ENCODE peak calls at places on chromosomes 7 and 10, in eight cellular contexts. One of them, this sample, is unnamed.

GRCh38 chr7:106039486-106040060 is 72.5 kb downstream of the SYPL1 start:
- DNase-seq in stromal cell of bone marrow: peak
- DNase-seq in CD4-positive, alpha-beta memory T cell: no peak
- DNase-seq in GOT3: no peak
- DNase-seq in fibroblast of lung: peak
- DNase-seq in GM12865: no peak
- DNase-seq in NCI-H1436: no peak
- DNase-seq in right cardiac atrium: peak
- DNase-seq in this sample: no peak

GRCh38 chr7:45921699-45922519 is 837 bp upstream of the IGFBP3 start:
- DNase-seq in CD4-positive, alpha-beta memory T cell: no peak
- DNase-seq in fibroblast of lung: peak
- DNase-seq in stromal cell of bone marrow: peak
- DNase-seq in NCI-H1436: no peak
- DNase-seq in GM12865: peak
- DNase-seq in right cardiac atrium: peak
- DNase-seq in GOT3: no peak
- DNase-seq in this sample: peak

GRCh38 chr10:11555556-11555955 is 55.9 kb downstream of the USP6NL start:
- DNase-seq in NCI-H1436: no peak
- DNase-seq in right cardiac atrium: no peak
- DNase-seq in GOT3: no peak
- DNase-seq in GM12865: peak
- DNase-seq in stromal cell of bone marrow: no peak
- DNase-seq in fibroblast of lung: no peak
- DNase-seq in CD4-positive, alpha-beta memory T cell: no peak
- DNase-seq in this sample: no peak

GRCh38 chr7:22640269-22640668 is 86.7 kb upstream of the IL6 start:
- DNase-seq in right cardiac atrium: no peak
- DNase-seq in NCI-H1436: no peak
- DNase-seq in GOT3: no peak
- DNase-seq in stromal cell of bone marrow: no peak
- DNase-seq in fibroblast of lung: no peak
- DNase-seq in GM12865: peak
- DNase-seq in CD4-positive, alpha-beta memory T cell: no peak
- DNase-seq in this sample: no peak

GRCh38 chr7:23074443-23075244 is 30.9 kb upstream of the KLHL7 start:
- DNase-seq in GM12865: no peak
- DNase-seq in right cardiac atrium: no peak
- DNase-seq in stromal cell of bone marrow: no peak
- DNase-seq in NCI-H1436: no peak
- DNase-seq in GOT3: no peak
- DNase-seq in fibroblast of lung: no peak
- DNase-seq in CD4-positive, alpha-beta memory T cell: no peak
- DNase-seq in this sample: no peak

GRCh38 chr7:107047902-107048782 is 3.6 kb downstream of the PRKAR2B start:
- DNase-seq in CD4-positive, alpha-beta memory T cell: no peak
- DNase-seq in GM12865: no peak
- DNase-seq in NCI-H1436: no peak
- DNase-seq in right cardiac atrium: no peak
- DNase-seq in GOT3: no peak
- DNase-seq in fibroblast of lung: no peak
- DNase-seq in stromal cell of bone marrow: no peak
- DNase-seq in this sample: no peak

GRCh38 chr10:98516352-98516751 is 69.6 kb upstream of the HPS1 start:
- DNase-seq in NCI-H1436: no peak
- DNase-seq in right cardiac atrium: no peak
- DNase-seq in GM12865: no peak
- DNase-seq in stromal cell of bone marrow: no peak
- DNase-seq in GOT3: no peak
- DNase-seq in CD4-positive, alpha-beta memory T cell: no peak
- DNase-seq in fibroblast of lung: no peak
- DNase-seq in this sample: no peak

GRCh38 chr7:2813350-2814185 is 30.5 kb downstream of the GNA12 start:
- DNase-seq in CD4-positive, alpha-beta memory T cell: no peak
- DNase-seq in GOT3: no peak
- DNase-seq in NCI-H1436: no peak
- DNase-seq in stromal cell of bone marrow: no peak
- DNase-seq in fibroblast of lung: no peak
- DNase-seq in right cardiac atrium: no peak
- DNase-seq in GM12865: no peak
- DNase-seq in this sample: no peak

GRCh38 chr10:84224411-84225028 is 824 bp downstream of the LRIT2 start:
- DNase-seq in GOT3: no peak
- DNase-seq in fibroblast of lung: no peak
- DNase-seq in CD4-positive, alpha-beta memory T cell: no peak
- DNase-seq in stromal cell of bone marrow: no peak
- DNase-seq in GM12865: no peak
- DNase-seq in right cardiac atrium: no peak
- DNase-seq in NCI-H1436: no peak
- DNase-seq in this sample: no peak

GRCh38 chr10:123170961-123171360 is 16.8 kb downstream of the BUB3 start:
- DNase-seq in fibroblast of lung: no peak
- DNase-seq in CD4-positive, alpha-beta memory T cell: no peak
- DNase-seq in stromal cell of bone marrow: no peak
- DNase-seq in GOT3: no peak
- DNase-seq in GM12865: no peak
- DNase-seq in NCI-H1436: no peak
- DNase-seq in right cardiac atrium: no peak
- DNase-seq in this sample: no peak

GRCh38 chr7:108261560-108262255 is 131.5 kb upstream of the LAMB4 start:
- DNase-seq in GM12865: no peak
- DNase-seq in fibroblast of lung: no peak
- DNase-seq in NCI-H1436: peak
- DNase-seq in right cardiac atrium: no peak
- DNase-seq in stromal cell of bone marrow: no peak
- DNase-seq in CD4-positive, alpha-beta memory T cell: no peak
- DNase-seq in GOT3: no peak
- DNase-seq in this sample: no peak

GRCh38 chr7:116423499-116423898 is 76.0 kb upstream of the CAV2 start:
- DNase-seq in stromal cell of bone marrow: no peak
- DNase-seq in fibroblast of lung: no peak
- DNase-seq in CD4-positive, alpha-beta memory T cell: no peak
- DNase-seq in GOT3: no peak
- DNase-seq in GM12865: no peak
- DNase-seq in NCI-H1436: no peak
- DNase-seq in right cardiac atrium: no peak
- DNase-seq in this sample: no peak

GRCh38 chr7:151756076-151756731 is 120.7 kb downstream of the PRKAG2 start:
- DNase-seq in right cardiac atrium: no peak
- DNase-seq in GM12865: peak
- DNase-seq in CD4-positive, alpha-beta memory T cell: peak
- DNase-seq in GOT3: no peak
- DNase-seq in stromal cell of bone marrow: no peak
- DNase-seq in fibroblast of lung: peak
- DNase-seq in NCI-H1436: no peak
- DNase-seq in this sample: no peak

GRCh38 chr7:68613405-68613804 is 984.9 kb upstream of the AUTS2 start:
- DNase-seq in NCI-H1436: no peak
- DNase-seq in right cardiac atrium: no peak
- DNase-seq in GM12865: no peak
- DNase-seq in CD4-positive, alpha-beta memory T cell: no peak
- DNase-seq in fibroblast of lung: no peak
- DNase-seq in GOT3: no peak
- DNase-seq in stromal cell of bone marrow: no peak
- DNase-seq in this sample: no peak

GRCh38 chr7:32070406-32071360 is at the start of gene PDE1C:
- DNase-seq in GOT3: no peak
- DNase-seq in CD4-positive, alpha-beta memory T cell: no peak
- DNase-seq in stromal cell of bone marrow: no peak
- DNase-seq in NCI-H1436: no peak
- DNase-seq in GM12865: no peak
- DNase-seq in right cardiac atrium: peak
- DNase-seq in fibroblast of lung: no peak
- DNase-seq in this sample: peak

GRCh38 chr10:99875473-99875872 is 93.0 kb downstream of the ABCC2 start:
- DNase-seq in NCI-H1436: no peak
- DNase-seq in fibroblast of lung: peak
- DNase-seq in stromal cell of bone marrow: no peak
- DNase-seq in GM12865: no peak
- DNase-seq in CD4-positive, alpha-beta memory T cell: no peak
- DNase-seq in right cardiac atrium: no peak
- DNase-seq in GOT3: no peak
- DNase-seq in this sample: no peak

GRCh38 chr7:3805151-3805550 is 504.1 kb downstream of the SDK1 start:
- DNase-seq in CD4-positive, alpha-beta memory T cell: no peak
- DNase-seq in fibroblast of lung: peak
- DNase-seq in stromal cell of bone marrow: no peak
- DNase-seq in GOT3: no peak
- DNase-seq in right cardiac atrium: no peak
- DNase-seq in GM12865: no peak
- DNase-seq in NCI-H1436: no peak
- DNase-seq in this sample: no peak

GRCh38 chr7:112873831-112874553 is 83.8 kb upstream of the TMEM168 start:
- DNase-seq in CD4-positive, alpha-beta memory T cell: no peak
- DNase-seq in GOT3: no peak
- DNase-seq in NCI-H1436: no peak
- DNase-seq in stromal cell of bone marrow: no peak
- DNase-seq in fibroblast of lung: no peak
- DNase-seq in GM12865: peak
- DNase-seq in right cardiac atrium: no peak
- DNase-seq in this sample: no peak

GRCh38 chr7:130741336-130741995 is 7.5 kb upstream of the KLF14 start:
- DNase-seq in stromal cell of bone marrow: no peak
- DNase-seq in fibroblast of lung: no peak
- DNase-seq in NCI-H1436: no peak
- DNase-seq in right cardiac atrium: no peak
- DNase-seq in CD4-positive, alpha-beta memory T cell: no peak
- DNase-seq in GOT3: no peak
- DNase-seq in GM12865: no peak
- DNase-seq in this sample: no peak

GRCh38 chr10:59033622-59034021 is 142.8 kb upstream of the PHYHIPL start:
- DNase-seq in CD4-positive, alpha-beta memory T cell: no peak
- DNase-seq in GM12865: peak
- DNase-seq in fibroblast of lung: no peak
- DNase-seq in GOT3: no peak
- DNase-seq in stromal cell of bone marrow: no peak
- DNase-seq in NCI-H1436: no peak
- DNase-seq in right cardiac atrium: no peak
- DNase-seq in this sample: no peak

GRCh38 chr10:122234416-122234815 is 36.7 kb upstream of the BTBD16 start:
- DNase-seq in CD4-positive, alpha-beta memory T cell: no peak
- DNase-seq in stromal cell of bone marrow: no peak
- DNase-seq in GOT3: no peak
- DNase-seq in GM12865: no peak
- DNase-seq in right cardiac atrium: no peak
- DNase-seq in fibroblast of lung: peak
- DNase-seq in NCI-H1436: no peak
- DNase-seq in this sample: no peak

This sample was measured in immature natural killer cell.